ENCODE peak calls at places on chromosomes 4 and X, in four cellular contexts. M, T, E and V are unnamed samples.

GRCh38 chr4:183971938-183972490 is 66.9 kb downstream of the STOX2 start:
- DNase-seq in M (no peak), T (no peak), E (no peak), V (no peak)

GRCh38 chr4:169823685-169824084 is 65.9 kb upstream of the HPF1 start:
- DNase-seq in M (peak), T (peak), E (no peak), V (peak)

GRCh38 chr4:103046416-103047290 is 27.1 kb upstream of the SLC9B1 start:
- DNase-seq in M (peak), T (peak), E (no peak), V (peak)

GRCh38 chr4:91471280-91471679 is 832.5 kb upstream of the GRID2 start:
- DNase-seq in M (no peak), T (no peak), E (no peak), V (no peak)

GRCh38 chr4:86033171-86033570 is 326.7 kb downstream of the MAPK10 start:
- DNase-seq in M (no peak), T (no peak), E (no peak), V (no peak)

GRCh38 chr4:13160906-13161305 is 323.2 kb downstream of the RAB28 start:
- DNase-seq in M (no peak), T (no peak), E (no peak), V (no peak)

GRCh38 chr4:170497105-170497504 is 407.3 kb upstream of the AADAT start:
- DNase-seq in M (no peak), T (no peak), E (peak), V (no peak)

GRCh38 chr4:1489639-1489995 is 83.4 kb upstream of the NKX1-1 start:
- DNase-seq in M (no peak), T (no peak), E (no peak), V (peak)

GRCh38 chr4:143486314-143486713 is 27.2 kb upstream of the SMARCA5 start:
- DNase-seq in M (no peak), T (no peak), E (no peak), V (no peak)

GRCh38 chrX:110435191-110435590 is 76.5 kb downstream of the RTL9 start:
- DNase-seq in M (no peak), T (no peak), E (no peak), V (no peak)
- TF ChIP-seq CREM in M (no peak), T (no peak), E (no peak), V (no peak)

GRCh38 chr4:39308576-39308975 is 57.6 kb downstream of the RFC1 start:
- DNase-seq in M (no peak), T (no peak), E (no peak), V (no peak)
- TF ChIP-seq ATF3 in M (no peak), T (no peak), E (no peak), V (no peak)

GRCh38 chr4:159269956-159270355 is 167.1 kb downstream of the RAPGEF2 start:
- DNase-seq in M (no peak), T (no peak), E (no peak), V (no peak)
- TF ChIP-seq CREM in M (no peak), T (no peak), E (no peak), V (no peak)

DNA sequence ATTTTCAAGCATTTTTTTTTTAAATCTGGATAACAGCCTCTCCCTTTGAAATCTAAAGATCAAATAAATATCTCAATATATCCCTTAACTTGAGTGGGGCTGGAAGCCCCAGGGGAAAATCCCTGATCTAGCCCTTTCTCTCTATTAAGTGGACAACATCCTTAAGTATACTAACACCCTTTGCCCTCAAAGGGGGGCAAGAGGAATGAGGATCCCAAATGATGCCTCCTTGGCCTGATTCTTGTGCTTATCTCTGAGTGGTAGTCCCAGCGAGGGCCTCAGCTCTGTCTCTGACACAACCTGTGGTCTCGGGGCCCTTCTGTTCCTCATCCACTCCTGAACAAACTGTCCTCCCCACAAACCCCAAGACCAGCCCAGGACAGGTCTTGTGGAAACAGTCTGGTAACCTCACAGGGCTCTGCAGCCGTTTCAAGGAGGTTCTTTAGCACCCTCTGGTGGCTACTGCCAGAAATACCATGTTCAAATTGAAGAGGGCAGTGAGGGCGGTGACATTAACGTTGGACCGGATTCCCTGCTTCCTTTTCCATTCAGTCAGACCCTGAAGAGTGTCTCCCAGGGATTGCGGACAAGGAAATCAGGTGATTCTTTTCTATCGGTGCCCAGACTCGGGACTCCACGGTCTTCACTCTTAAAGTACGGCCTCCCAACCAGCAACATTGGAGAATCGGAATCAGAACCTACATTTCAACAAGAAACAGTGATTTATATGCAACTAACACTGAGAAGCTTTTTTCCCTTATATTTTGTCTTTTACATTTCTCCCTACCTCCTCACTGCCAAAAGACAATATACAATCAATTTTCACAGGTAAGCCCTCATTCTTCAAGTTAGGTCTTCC is 13.0 kb downstream of the CXCL13 start:
- DNase-seq in M (peak), T (peak), E (no peak), V (peak)
- TF ChIP-seq ATF3 in M (no peak), T (no peak), E (no peak), V (no peak)

GRCh38 chr4:76883147-76883546 is 14.8 kb downstream of the SOWAHB start:
- DNase-seq in M (no peak), T (no peak), E (no peak), V (no peak)
- TF ChIP-seq CREM in M (no peak), T (no peak), E (no peak), V (no peak)

DNA sequence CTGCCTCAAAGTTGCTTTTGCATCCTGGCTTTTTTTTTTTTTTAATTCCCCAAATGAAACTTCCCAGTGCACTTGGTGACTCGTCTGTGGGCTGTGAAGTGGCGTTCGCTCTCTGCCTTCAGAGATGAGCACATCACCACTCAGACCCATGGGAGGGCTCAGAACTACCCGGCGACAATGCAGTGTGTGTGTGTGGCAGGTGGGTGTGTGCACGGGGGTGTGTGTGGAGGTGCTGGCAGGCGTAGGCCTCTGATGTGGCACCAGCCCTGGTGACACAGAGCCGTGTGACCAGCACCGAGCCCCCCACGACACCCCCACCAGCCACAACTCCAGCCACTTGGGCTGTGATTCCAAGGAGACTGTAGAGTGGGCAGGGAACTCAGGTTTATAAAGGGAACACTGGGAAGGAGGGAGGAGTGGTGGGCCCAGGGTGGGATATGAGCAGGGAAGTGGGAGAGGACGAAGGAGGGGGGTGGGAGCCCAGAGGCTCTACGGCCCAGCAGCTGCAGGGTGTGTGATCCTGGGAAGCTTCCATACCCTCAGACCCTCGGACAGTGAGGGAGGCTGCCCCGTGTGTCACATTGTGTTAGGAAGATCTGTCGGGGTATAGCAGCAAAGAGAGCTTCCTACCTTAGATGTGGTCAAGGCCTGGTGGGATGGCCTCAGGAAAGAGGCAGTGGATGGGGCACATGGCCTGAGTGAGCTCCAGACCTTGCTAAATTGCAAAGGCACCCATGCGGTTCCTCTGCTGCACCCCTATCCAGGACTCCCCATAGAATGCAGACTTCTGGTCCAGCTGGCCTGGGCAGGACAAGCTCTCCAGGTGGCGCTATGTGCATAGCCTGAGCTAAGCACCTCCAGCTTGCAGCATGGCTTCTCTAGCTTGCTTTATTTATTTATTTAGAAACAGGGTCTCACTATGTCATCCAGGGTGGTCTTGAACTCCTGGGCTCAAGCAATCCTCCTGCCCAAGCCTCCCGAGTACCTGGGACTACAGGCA is 5.8 kb upstream of the WFS1 start:
- DNase-seq in M (peak), T (no peak), E (no peak), V (peak)
- TF ChIP-seq ATF3 in M (no peak), T (no peak), E (no peak), V (no peak)

GRCh38 chr4:8265171-8265929 is 4.2 kb upstream of the HTRA3 start:
- DNase-seq in M (no peak), T (no peak), E (no peak), V (no peak)

GRCh38 chr4:8266088-8266487 is 3.5 kb upstream of the HTRA3 start:
- DNase-seq in M (no peak), T (no peak), E (no peak), V (no peak)

GRCh38 chr4:8268211-8268610 is 1.3 kb upstream of the HTRA3 start:
- DNase-seq in M (no peak), T (no peak), E (no peak), V (no peak)

GRCh38 chr4:8267077-8267476 is 2.5 kb upstream of the HTRA3 start:
- DNase-seq in M (peak), T (peak), E (no peak), V (peak)

GRCh38 chr4:8266508-8266907 is 3.0 kb upstream of the HTRA3 start:
- DNase-seq in M (no peak), T (no peak), E (no peak), V (no peak)
- TF ChIP-seq CREM in M (no peak), T (no peak), E (no peak), V (no peak)

DNA sequence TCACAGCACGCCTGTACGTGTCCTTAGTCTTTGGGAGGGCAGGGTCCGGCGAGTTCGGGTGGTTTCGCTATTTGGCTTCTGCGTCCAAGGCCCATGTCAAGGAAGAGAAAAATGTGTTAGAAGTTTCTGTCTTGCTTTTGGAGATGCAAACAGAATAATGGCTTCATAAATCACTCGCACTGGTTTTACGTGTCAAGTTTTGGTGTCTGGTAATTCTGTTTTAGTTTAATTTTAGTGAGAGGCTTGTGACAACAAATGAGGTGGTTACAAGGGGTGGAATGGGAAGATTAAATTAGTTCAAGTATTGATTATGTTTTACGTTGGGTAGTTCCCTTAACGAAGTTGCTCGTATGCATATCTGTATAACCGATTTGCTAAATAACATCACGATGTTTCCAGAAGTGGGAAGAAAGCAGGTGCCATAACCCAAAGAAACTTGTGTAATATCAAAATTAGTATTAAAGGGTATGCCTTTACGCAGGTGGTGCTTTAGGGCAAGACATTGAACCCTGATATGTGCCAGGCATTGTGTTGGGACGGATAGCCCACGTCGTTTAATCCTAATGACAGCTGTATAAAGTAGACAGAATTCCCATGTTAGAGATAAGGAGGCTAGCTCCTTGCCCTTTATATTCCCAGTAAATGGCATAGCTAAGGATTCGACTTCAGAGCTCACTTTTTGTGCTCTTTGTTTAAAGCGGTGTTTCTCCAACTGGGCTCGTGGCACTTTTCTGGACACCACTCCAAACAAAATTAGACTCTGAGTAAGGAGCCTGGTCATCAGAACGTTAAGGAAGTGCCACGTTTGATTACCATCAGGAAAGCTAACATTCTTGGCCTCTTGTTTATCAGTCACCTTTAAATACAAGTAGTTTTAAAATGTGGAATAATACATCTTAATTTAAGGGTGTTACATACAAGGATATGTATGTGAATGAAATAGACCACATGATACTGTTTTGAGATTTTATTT is 843 bp downstream of the RPL34 start:
- DNase-seq in M (no peak), T (no peak), E (no peak), V (no peak)
- TF ChIP-seq ATF3 in M (no peak), T (no peak), E (no peak), V (no peak)